ENCODE peak calls at places on chromosomes 11 and 22, in five cellular contexts. S is astrocyte of the spinal cord, A is foreskin keratinocyte, R is GM13977, O is lung. Y is an unnamed sample.

GRCh38 chr22:35712672-35713071 is 5.0 kb upstream of the APOL5 start:
- DNase-seq in S (no peak), A (no peak), R (no peak), O (no peak), Y (no peak)

GRCh38 chr22:22454997-22455396 is 53.5 kb downstream of the ZNF280B start:
- DNase-seq in S (no peak), A (no peak), R (no peak), O (no peak), Y (no peak)

GRCh38 chr11:42778193-42778592 is 533.6 kb upstream of the API5 start:
- DNase-seq in S (no peak), A (no peak), R (no peak), O (no peak), Y (no peak)

GRCh38 chr11:30914143-30914762 is 328.1 kb upstream of the MPPED2 start:
- DNase-seq in S (peak), A (peak), R (peak), O (no peak), Y (peak)

GRCh38 chr11:29527391-29527936 is 489.4 kb downstream of the KCNA4 start:
- DNase-seq in S (peak), A (peak), R (no peak), O (no peak), Y (no peak)

GRCh38 chr11:35473975-35474374 is 51.4 kb downstream of the PAMR1 start:
- DNase-seq in S (no peak), A (no peak), R (no peak), O (no peak), Y (no peak)

GRCh38 chr11:9015677-9016076 is 11.9 kb upstream of the NRIP3 start:
- DNase-seq in S (peak), A (peak), R (peak), O (peak), Y (peak)

GRCh38 chr22:32324505-32325415 is 32.9 kb upstream of the RFPL3 start:
- DNase-seq in S (no peak), A (no peak), R (no peak), O (peak), Y (no peak)

GRCh38 chr22:50112151-50113118 is 22.6 kb downstream of the MOV10L1 start:
- DNase-seq in S (peak), A (peak), R (no peak), O (no peak), Y (peak)

GRCh38 chr11:116073854-116074837 is 569.9 kb upstream of the CADM1 start:
- DNase-seq in S (peak), A (no peak), R (peak), O (no peak), Y (peak)

GRCh38 chr11:64742940-64743590 is 877 bp downstream of the RASGRP2 start:
- DNase-seq in S (no peak), A (peak), R (peak), O (peak), Y (peak)

GRCh38 chr11:61488651-61489291 is 19.8 kb upstream of the LRRC10B start:
- DNase-seq in S (no peak), A (no peak), R (no peak), O (no peak), Y (no peak)

GRCh38 chr22:36702832-36703210 is 731 bp downstream of the CACNG2 start:
- DNase-seq in S (no peak), A (no peak), R (no peak), O (no peak), Y (no peak)

GRCh38 chr11:117094776-117095175 is 3.5 kb downstream of the SIK3 start:
- DNase-seq in S (peak), A (peak), R (no peak), O (no peak), Y (no peak)

GRCh38 chr11:96241351-96241841 is 101.6 kb downstream of the MAML2 start:
- DNase-seq in S (no peak), A (no peak), R (no peak), O (no peak), Y (no peak)
- TF ChIP-seq CTCF in S (no peak), A (peak), R (peak), O (no peak), Y (no peak)

DNA sequence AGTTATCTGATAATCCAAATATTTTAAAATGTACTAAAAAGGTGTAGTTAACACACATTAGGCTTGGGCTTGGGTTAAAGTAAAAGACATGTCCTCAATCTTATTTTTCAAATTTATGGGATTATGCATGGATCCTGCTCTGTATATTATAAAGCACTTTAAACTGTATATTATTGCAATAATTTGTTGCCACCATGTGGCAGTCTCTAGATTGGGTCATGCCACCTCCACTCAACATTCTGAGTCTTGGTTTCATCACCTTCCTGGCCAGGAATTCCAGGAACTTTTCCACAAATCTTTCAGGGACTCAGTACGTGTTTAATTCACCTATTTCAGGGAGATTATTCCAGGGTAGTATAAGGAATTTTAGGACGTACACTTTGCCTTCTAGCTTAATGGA is 695.5 kb downstream of the FAM181B start:
- DNase-seq in S (no peak), A (no peak), R (no peak), O (no peak), Y (no peak)
- TF ChIP-seq CTCF in S (peak), A (peak), R (no peak), O (no peak), Y (no peak)

GRCh38 chr11:32213223-32213622 is 122.3 kb downstream of the RCN1 start:
- DNase-seq in S (peak), A (peak), R (no peak), O (no peak), Y (no peak)

GRCh38 chr11:32219320-32219719 is 128.4 kb downstream of the RCN1 start:
- DNase-seq in S (no peak), A (no peak), R (no peak), O (peak), Y (no peak)

GRCh38 chr11:32210601-32211000 is 119.7 kb downstream of the RCN1 start:
- DNase-seq in S (peak), A (no peak), R (no peak), O (no peak), Y (no peak)

DNA sequence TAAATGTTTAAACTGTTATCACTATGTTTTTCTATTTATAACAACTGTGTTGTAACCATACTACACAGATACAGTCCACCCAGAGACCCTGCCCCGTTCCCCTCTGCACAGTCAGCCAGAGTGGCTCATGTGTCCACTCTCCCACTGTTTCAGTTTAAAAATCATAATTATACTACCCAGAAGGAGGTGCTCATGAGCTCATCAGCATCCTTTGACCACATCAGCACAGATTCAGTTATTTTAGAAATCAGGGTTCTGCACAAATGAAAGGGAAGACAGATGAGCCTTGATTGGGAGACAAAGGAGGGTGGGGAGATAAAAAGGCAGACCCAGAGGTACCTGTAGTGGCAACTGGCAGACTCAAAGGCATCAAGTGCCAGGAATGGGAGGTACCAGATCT is 124.3 kb downstream of the RCN1 start:
- DNase-seq in S (no peak), A (no peak), R (no peak), O (no peak), Y (no peak)
- TF ChIP-seq CTCF in S (no peak), A (no peak), R (no peak), O (no peak), Y (no peak)

GRCh38 chr11:47259178-47259977 is 1.6 kb downstream of the NR1H3 start:
- DNase-seq in S (peak), A (peak), R (peak), O (no peak), Y (peak)
- TF ChIP-seq CTCF in S (peak), A (peak), R (peak), O (no peak), Y (peak)

GRCh38 chr11:93113824-93114223 is 84.0 kb downstream of the SLC36A4 start:
- DNase-seq in S (no peak), A (no peak), R (no peak), O (no peak), Y (no peak)
- TF ChIP-seq CTCF in S (no peak), A (no peak), R (no peak), O (no peak), Y (no peak)

GRCh38 chr11:66142370-66143263 is 72.5 kb downstream of the PACS1 start:
- DNase-seq in S (no peak), A (peak), R (no peak), O (no peak), Y (no peak)

GRCh38 chr11:66139817-66140216 is 69.7 kb downstream of the PACS1 start:
- DNase-seq in S (no peak), A (no peak), R (no peak), O (no peak), Y (no peak)

GRCh38 chr11:66146940-66147339 is 76.9 kb downstream of the PACS1 start:
- DNase-seq in S (no peak), A (no peak), R (no peak), O (no peak), Y (no peak)

GRCh38 chr11:66144000-66144678 is 74.1 kb downstream of the PACS1 start:
- DNase-seq in S (no peak), A (no peak), R (no peak), O (no peak), Y (no peak)

GRCh38 chr11:66143264-66143566 is 73.1 kb downstream of the PACS1 start:
- DNase-seq in S (no peak), A (no peak), R (no peak), O (no peak), Y (no peak)
- TF ChIP-seq CTCF in S (no peak), A (no peak), R (no peak), O (no peak), Y (no peak)

DNA sequence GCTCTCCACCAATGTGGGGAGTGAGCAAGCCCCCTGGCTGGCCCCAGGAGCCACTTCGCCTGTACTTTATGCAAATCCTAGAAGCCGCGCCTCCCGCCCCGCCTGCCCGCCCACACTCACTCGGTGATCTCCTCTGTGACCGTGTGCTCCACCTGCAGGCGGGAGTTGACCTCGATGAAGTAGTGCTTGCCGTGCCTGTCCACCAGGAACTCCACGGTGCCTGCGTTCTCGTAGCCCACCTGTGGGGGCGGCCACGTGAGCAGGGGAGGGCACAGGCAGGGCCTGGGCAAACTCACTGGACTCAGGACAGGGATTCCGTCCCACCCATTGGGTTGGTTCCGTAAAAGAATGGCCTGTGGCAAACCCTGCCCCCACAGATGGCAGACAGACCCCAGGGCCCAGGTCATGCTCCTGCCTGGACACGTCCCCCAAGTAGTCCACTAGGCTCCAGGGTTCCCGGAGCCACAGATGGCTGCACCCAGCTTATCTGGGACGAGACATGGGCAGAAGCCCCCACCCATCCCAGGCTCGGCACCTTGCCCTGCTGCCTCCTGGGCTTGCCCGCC is 11.9 kb downstream of the LRFN4 start:
- DNase-seq in S (no peak), A (no peak), R (peak), O (peak), Y (peak)
- TF ChIP-seq CTCF in S (no peak), A (peak), R (peak), O (no peak), Y (peak)

GRCh38 chr22:48719978-48720661 is 1107.6 kb downstream of the BRD1 start:
- DNase-seq in S (no peak), A (no peak), R (no peak), O (no peak), Y (no peak)
- TF ChIP-seq CTCF in S (no peak), A (no peak), R (no peak), O (no peak), Y (no peak)